ENCODE peak calls at places on chromosomes 4 and X, in eight cellular contexts. S, L, N, W, H, V, Z and Y are unnamed samples.

GRCh38 chr4:67104145-67104544 is 441.2 kb downstream of the CENPC start:
- DNase-seq in N (no peak), L (no peak), S (no peak), V (no peak), Z (no peak), H (no peak), W (peak; percentile 15), Y (no peak)

GRCh38 chr4:107757860-107758476 is 37.9 kb upstream of the PAPSS1 start:
- DNase-seq in Z (peak; percentile 33), S (no peak), V (no peak), L (no peak), W (peak; percentile 50), H (no peak), N (no peak), Y (no peak)

GRCh38 chrX:107537815-107538214 is 88.4 kb downstream of the FRMPD3 start:
- DNase-seq in L (peak; percentile 89), H (no peak), Z (peak; percentile 51), V (no peak), W (peak; percentile 69), N (peak; percentile 37), S (peak; percentile 17), Y (peak; percentile 0)

GRCh38 chr4:183437452-183437851 is 7.0 kb upstream of the CDKN2AIP start:
- DNase-seq in Z (no peak), L (no peak), W (no peak), V (no peak), N (no peak), S (no peak), H (no peak), Y (no peak)

GRCh38 chr4:150033109-150033508 is 45.1 kb upstream of the DCLK2 start:
- DNase-seq in V (no peak), Z (peak; percentile 12), N (no peak), S (no peak), L (peak; percentile 70), H (no peak), W (no peak), Y (no peak)

GRCh38 chr4:46804781-46805413 is 104.1 kb downstream of the COX7B2 start:
- DNase-seq in W (no peak), S (no peak), N (no peak), Z (no peak), H (no peak), L (no peak), V (no peak), Y (no peak)

GRCh38 chrX:55867254-55867653 is 149.7 kb downstream of the RRAGB start:
- DNase-seq in H (no peak), V (no peak), S (no peak), N (no peak), W (peak; percentile 42), Z (peak; percentile 44), L (no peak), Y (no peak)

GRCh38 chr4:61273237-61273636 is 73.1 kb downstream of the ADGRL3 start:
- DNase-seq in L (no peak), W (peak; percentile 42), V (no peak), H (no peak), Z (peak; percentile 15), N (no peak), S (no peak), Y (no peak)

GRCh38 chr4:38119663-38120374 is 159.6 kb downstream of the PTTG2 start:
- DNase-seq in N (no peak), H (no peak), W (peak; percentile 27), S (peak; percentile 35), Z (peak; percentile 92), V (no peak), L (no peak), Y (no peak)

GRCh38 chr4:2353222-2354107 is 65.0 kb downstream of the ZFYVE28 start:
- DNase-seq in H (no peak), V (no peak), Z (no peak), W (no peak), N (no peak), L (peak; percentile 49), S (no peak), Y (no peak)

GRCh38 chrX:22234380-22234779 is 38.3 kb upstream of the CBLL2 start:
- DNase-seq in L (no peak), Z (no peak), N (no peak), V (no peak), W (no peak), S (no peak), H (no peak), Y (no peak)

GRCh38 chr4:16714191-16714590 is 184.3 kb downstream of the LDB2 start:
- DNase-seq in L (no peak), H (no peak), N (no peak), Z (no peak), W (no peak), S (no peak), V (no peak), Y (no peak)

GRCh38 chr4:173464486-173464885 is 65.5 kb downstream of the HAND2 start:
- DNase-seq in N (no peak), W (no peak), Z (no peak), L (no peak), S (no peak), H (no peak), V (no peak), Y (no peak)

GRCh38 chr4:185011408-185011807 is 6.9 kb upstream of the HELT start:
- DNase-seq in H (no peak), Z (peak; percentile 24), V (no peak), W (peak; percentile 14), L (peak; percentile 89), N (peak; percentile 79), S (no peak), Y (no peak)

GRCh38 chr4:112516401-112517066 is 554 bp upstream of the NEUROG2 start:
- DNase-seq in V (no peak), H (no peak), N (peak; percentile 43), L (peak; percentile 92), S (no peak), Z (no peak), W (no peak), Y (no peak)

GRCh38 chrX:17692709-17693346 is 44.5 kb upstream of the SCML1 start:
- DNase-seq in Z (peak; percentile 29), L (peak; percentile 46), V (no peak), H (no peak), N (no peak), W (peak; percentile 29), S (peak; percentile 75), Y (no peak)

GRCh38 chr4:138911903-138912713 is 103.5 kb upstream of the NOCT start:
- DNase-seq in Z (no peak), N (no peak), S (no peak), W (no peak), V (no peak), L (no peak), H (no peak), Y (no peak)